ENCODE peak calls at places on chromosomes 13 and 19, in seven cellular contexts. E is naive thymus-derived CD8-positive, alpha-beta T cell; V is Karpas-422; K is NCI-H1436; C is PC-3; U is COR-L47; G is AG09309. F is an unnamed sample.

GRCh38 chr13:48775804-48776203 is 122.1 kb downstream of the CYSLTR2 start:
- DNase-seq in E (no peak), V (no peak), K (no peak), C (peak), U (no peak), G (peak), F (peak)

GRCh38 chr19:33798701-33799111 is 2.0 kb downstream of the KCTD15 start:
- DNase-seq in E (no peak), V (no peak), K (no peak), C (no peak), U (no peak), G (no peak), F (no peak)

GRCh38 chr13:99085139-99085845 is 107.4 kb upstream of the DOCK9 start:
- DNase-seq in E (peak), V (no peak), K (no peak), C (no peak), U (no peak), G (no peak), F (no peak)

GRCh38 chr13:101773062-101773461 is 320.6 kb downstream of the ITGBL1 start:
- DNase-seq in E (no peak), V (no peak), K (no peak), C (no peak), U (no peak), G (no peak), F (no peak)

GRCh38 chr19:39296055-39296645 is at the start of gene IFNL1:
- DNase-seq in E (no peak), V (no peak), K (no peak), C (no peak), U (no peak), G (no peak), F (peak)

GRCh38 chr19:31781542-31781941 is 432.3 kb upstream of the TSHZ3 start:
- DNase-seq in E (no peak), V (no peak), K (no peak), C (no peak), U (no peak), G (no peak), F (no peak)

GRCh38 chr19:49011194-49011593 is 5.7 kb downstream of the LHB start:
- DNase-seq in E (no peak), V (no peak), K (no peak), C (no peak), U (no peak), G (no peak), F (no peak)

GRCh38 chr13:114173753-114174152 is 5.3 kb upstream of the CFAP97D2 start:
- DNase-seq in E (no peak), V (no peak), K (no peak), C (no peak), U (no peak), G (no peak), F (no peak)

GRCh38 chr19:18100710-18101109 is 3.1 kb downstream of the MAST3 start:
- DNase-seq in E (no peak), V (no peak), K (no peak), C (no peak), U (no peak), G (no peak), F (no peak)

GRCh38 chr13:113923376-113924063 is 50.4 kb downstream of the C13orf46 start:
- DNase-seq in E (no peak), V (no peak), K (no peak), C (no peak), U (no peak), G (no peak), F (no peak)

GRCh38 chr19:31532034-31532433 is 182.8 kb upstream of the TSHZ3 start:
- DNase-seq in E (no peak), V (no peak), K (no peak), C (no peak), U (no peak), G (no peak), F (no peak)

GRCh38 chr19:55563261-55563690 is 17.4 kb downstream of the ZNF579 start:
- DNase-seq in E (no peak), V (no peak), K (no peak), C (no peak), U (no peak), G (no peak), F (no peak)

GRCh38 chr13:79659161-79659560 is 178.2 kb downstream of the NDFIP2 start:
- DNase-seq in E (no peak), V (no peak), K (no peak), C (no peak), U (no peak), G (no peak), F (peak)

F was measured in mammary epithelial cell.